ENCODE peak calls at places on chromosomes 1 and 21, in five cellular contexts. O, U, G, D and I are unnamed samples.

GRCh38 chr1:3889952-3890351 is 10.1 kb downstream of the C1orf174 start:
- DNase-seq in O (no peak), U (no peak), G (no peak), D (no peak), I (no peak)

GRCh38 chr1:223845810-223846667 is at the start of gene TP53BP2:
- DNase-seq in O (peak), U (peak), G (peak), D (peak), I (peak)

GRCh38 chr21:45581322-45581712 is 39.1 kb upstream of the SLC19A1 start:
- DNase-seq in O (no peak), U (no peak), G (no peak), D (no peak), I (no peak)

GRCh38 chr1:21241761-21242581 is 48.3 kb downstream of the ECE1 start:
- DNase-seq in O (no peak), U (no peak), G (no peak), D (no peak), I (no peak)

GRCh38 chr1:44929556-44929955 is 56.8 kb downstream of the EIF2B3 start:
- DNase-seq in O (no peak), U (no peak), G (no peak), D (peak), I (no peak)

GRCh38 chr1:198534540-198535413 is 5.7 kb downstream of the ATP6V1G3 start:
- DNase-seq in O (no peak), U (no peak), G (no peak), D (no peak), I (no peak)

GRCh38 chr21:28516996-28517592 is 475.6 kb downstream of the LTN1 start:
- DNase-seq in O (no peak), U (peak), G (peak), D (peak), I (no peak)

GRCh38 chr1:113780363-113781146 is 21.3 kb upstream of the PHTF1 start:
- DNase-seq in O (no peak), U (no peak), G (no peak), D (no peak), I (no peak)

GRCh38 chr1:23062271-23062670 is 43.0 kb downstream of the KDM1A start:
- DNase-seq in O (no peak), U (no peak), G (no peak), D (no peak), I (no peak)

GRCh38 chr1:59506952-59507351 is 210.1 kb downstream of the FGGY start:
- DNase-seq in O (no peak), U (no peak), G (no peak), D (peak), I (peak)

GRCh38 chr1:157369808-157370521 is 182.3 kb downstream of the FCRL5 start:
- DNase-seq in O (peak), U (no peak), G (peak), D (peak), I (no peak)

GRCh38 chr1:15411593-15412487 is 2.2 kb downstream of the EFHD2 start:
- DNase-seq in O (no peak), U (peak), G (no peak), D (no peak), I (no peak)

GRCh38 chr21:31874817-31875216 is 2.0 kb downstream of the HUNK start:
- DNase-seq in O (no peak), U (no peak), G (no peak), D (no peak), I (no peak)

GRCh38 chr1:172344444-172344843 is 76.0 kb upstream of the C1orf105 start:
- DNase-seq in O (no peak), U (no peak), G (no peak), D (no peak), I (no peak)

GRCh38 chr1:209674957-209675566 is at the start of gene G0S2:
- DNase-seq in O (peak), U (peak), G (no peak), D (peak), I (no peak)

GRCh38 chr1:223129229-223129851 is 13.7 kb downstream of the TLR5 start:
- DNase-seq in O (no peak), U (peak), G (peak), D (peak), I (no peak)

GRCh38 chr1:116874622-116875277 is 35.0 kb upstream of the PTGFRN start:
- DNase-seq in O (no peak), U (no peak), G (no peak), D (peak), I (no peak)

DNA sequence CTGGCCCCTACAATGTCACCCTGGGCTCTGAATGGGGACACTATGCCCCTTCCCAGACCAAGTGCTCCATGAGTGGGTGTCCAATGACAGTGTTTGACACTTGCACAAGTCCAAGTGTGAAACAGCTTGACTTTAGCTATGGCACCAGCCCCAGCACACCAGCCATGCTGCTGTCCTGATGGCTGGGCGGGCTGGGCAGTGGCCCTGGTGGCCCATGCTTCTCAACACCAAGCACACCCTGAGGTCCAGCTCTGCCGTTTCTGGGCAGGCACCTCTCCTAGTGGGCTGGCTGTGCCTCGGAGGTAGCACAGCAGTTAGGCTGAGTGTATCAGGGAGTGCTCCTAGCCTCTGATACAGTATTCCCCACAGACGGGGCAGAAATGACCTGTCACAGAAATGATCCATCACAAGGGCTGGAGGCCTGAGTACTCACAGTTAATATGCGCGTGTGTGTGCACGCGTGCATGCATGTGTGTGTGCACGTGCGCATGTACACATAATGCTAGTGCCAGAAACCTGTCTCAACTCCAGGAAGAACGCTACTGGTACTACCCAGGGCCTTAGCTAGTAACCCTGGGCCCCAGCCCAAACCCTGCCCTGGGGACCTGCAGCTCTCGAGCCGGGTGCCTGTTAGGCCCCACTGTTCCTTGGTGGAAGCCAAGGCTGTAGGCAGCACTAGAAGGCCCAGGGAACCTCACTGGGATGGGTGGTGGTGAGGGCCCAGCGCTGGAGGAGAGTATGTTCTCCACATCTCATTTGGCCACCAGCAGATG is 134.0 kb downstream of the DMRTB1 start:
- DNase-seq in O (no peak), U (no peak), G (no peak), D (no peak), I (no peak)
- TF ChIP-seq CTCF in O (no peak), U (no peak), G (no peak), D (no peak), I (no peak)

DNA sequence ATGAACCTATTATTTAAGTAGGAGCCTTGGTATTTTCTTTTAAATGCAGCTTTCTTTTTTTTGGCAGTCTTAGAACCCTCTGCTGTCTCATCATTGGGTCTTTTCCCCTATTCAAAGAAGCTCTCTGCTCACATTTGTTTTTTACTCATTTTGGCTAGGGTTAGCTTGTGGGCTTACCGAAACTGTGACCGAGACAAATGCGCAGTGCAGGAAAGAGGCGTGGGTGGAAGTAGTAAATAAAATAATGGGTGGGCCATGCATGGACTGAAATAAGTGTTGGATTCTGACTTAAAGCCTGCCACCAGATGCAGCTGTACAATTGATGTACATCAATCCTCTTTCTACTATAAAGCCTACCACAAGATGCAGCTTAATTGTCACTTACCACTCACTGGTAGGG is 14.7 kb downstream of the XPR1 start:
- DNase-seq in O (no peak), U (no peak), G (no peak), D (no peak), I (no peak)
- TF ChIP-seq CTCF in O (no peak), U (no peak), G (no peak), D (no peak), I (no peak)

DNA sequence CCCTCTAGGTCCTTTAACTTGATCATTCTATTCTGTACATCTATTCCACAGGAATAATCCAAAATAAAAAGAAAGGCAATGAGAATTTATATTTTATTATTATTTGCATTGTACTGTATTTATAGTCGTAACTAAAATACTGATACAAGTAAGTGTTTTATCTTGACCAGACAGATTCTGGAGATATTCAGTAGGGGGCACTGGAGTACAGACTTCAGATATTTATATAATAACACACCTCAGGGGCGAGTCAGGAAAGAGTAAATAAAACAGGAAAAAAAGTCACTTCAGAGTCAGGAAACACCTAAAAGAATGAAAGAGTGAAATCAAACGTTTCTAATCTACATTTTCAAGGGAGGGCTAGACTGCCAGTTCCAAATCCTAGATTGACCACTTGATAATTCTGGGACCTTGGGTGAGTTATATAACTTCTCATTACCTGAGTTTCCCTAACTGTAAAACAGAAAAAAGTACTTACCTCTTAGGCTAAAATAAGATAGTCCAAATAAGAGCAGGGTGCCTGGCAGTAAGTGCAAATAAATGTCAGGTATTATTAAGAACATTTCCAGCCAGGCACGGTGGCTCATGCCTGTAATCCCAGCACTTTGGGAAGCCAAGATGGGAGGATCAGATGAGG is 31.1 kb upstream of the MTF1 start:
- DNase-seq in O (no peak), U (no peak), G (peak), D (peak), I (peak)
- TF ChIP-seq CTCF in O (peak), U (peak), G (peak), D (peak), I (peak)

GRCh38 chr1:48678684-48679083 is 98.0 kb downstream of the BEND5 start:
- DNase-seq in O (no peak), U (no peak), G (no peak), D (no peak), I (no peak)

GRCh38 chr1:48681476-48682305 is 95.0 kb downstream of the BEND5 start:
- DNase-seq in O (no peak), U (no peak), G (no peak), D (peak), I (no peak)

GRCh38 chr1:48679107-48679506 is 97.6 kb downstream of the BEND5 start:
- DNase-seq in O (no peak), U (no peak), G (no peak), D (no peak), I (no peak)

GRCh38 chr1:48679868-48680267 is 96.8 kb downstream of the BEND5 start:
- DNase-seq in O (no peak), U (no peak), G (no peak), D (no peak), I (no peak)

DNA sequence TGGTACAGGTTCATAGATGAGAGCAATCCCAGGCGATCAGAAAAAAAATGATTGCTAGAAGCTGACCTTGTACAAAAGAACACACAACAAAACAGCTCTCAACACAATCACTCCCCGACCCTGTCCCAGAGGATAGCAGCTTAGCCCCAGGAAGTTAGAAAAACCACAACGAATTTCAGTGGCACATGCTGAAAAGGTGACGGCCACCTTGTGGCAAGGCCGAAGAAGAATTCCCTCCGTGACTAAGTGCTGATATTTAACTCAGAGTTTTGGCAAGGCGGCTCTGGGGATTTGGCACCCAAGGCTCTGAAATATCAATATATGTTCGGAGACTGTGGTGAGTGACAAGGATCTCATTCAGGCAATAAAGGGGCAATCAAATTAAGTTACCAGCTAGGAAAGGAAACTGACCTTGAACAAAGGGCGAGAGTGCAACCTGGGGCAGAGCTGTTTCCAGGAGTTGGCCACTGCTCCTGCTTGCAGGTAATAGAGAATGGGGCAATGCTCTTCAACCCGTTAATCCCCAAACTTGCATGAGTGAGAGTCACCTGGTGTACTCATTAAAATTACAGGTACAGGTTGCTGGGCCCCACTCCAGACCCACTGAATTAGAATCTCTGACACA is 96.2 kb downstream of the BEND5 start:
- DNase-seq in O (no peak), U (no peak), G (no peak), D (peak), I (no peak)
- TF ChIP-seq CTCF in O (no peak), U (no peak), G (peak), D (no peak), I (no peak)

GRCh38 chr1:205122489-205122882 is 708 bp upstream of the RBBP5 start:
- DNase-seq in O (no peak), U (no peak), G (no peak), D (no peak), I (no peak)
- TF ChIP-seq CTCF in O (no peak), U (peak), G (no peak), D (no peak), I (no peak)

GRCh38 chr21:14403681-14404318 is 20.9 kb upstream of the HSPA13 start:
- DNase-seq in O (no peak), U (no peak), G (peak), D (peak), I (peak)
- TF ChIP-seq CTCF in O (peak), U (peak), G (peak), D (peak), I (peak)

DNA sequence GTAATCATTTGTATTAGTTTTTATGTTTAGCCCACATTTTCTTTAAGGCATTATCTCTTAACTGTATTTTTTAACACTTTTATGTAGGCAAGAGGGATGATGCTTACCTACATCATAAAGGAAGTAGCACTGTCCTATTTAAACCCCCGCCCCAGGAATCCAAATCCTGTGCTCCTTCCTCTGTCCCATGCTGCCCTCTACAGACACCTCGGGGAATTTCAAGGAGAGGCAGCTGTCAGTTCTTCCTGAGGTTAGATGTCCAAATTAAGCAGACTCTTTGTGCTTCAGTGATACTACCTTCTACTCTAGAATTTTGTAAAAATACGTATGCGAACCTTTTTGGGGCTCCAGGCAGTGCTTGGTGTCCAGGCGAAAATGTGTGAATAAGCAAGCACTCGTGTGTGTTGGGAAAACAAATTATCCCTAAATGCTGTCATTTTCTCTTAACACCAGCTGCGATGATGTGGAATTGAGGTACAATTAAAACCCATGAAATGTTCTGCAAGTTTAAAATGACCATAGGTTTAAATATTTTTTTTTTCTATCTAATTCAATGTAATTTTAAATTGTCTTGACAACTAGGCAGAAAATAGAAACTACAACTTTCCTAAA is 19.2 kb downstream of the CRCT1 start:
- DNase-seq in O (no peak), U (no peak), G (no peak), D (peak), I (no peak)
- TF ChIP-seq CTCF in O (peak), U (peak), G (peak), D (peak), I (peak)

DNA sequence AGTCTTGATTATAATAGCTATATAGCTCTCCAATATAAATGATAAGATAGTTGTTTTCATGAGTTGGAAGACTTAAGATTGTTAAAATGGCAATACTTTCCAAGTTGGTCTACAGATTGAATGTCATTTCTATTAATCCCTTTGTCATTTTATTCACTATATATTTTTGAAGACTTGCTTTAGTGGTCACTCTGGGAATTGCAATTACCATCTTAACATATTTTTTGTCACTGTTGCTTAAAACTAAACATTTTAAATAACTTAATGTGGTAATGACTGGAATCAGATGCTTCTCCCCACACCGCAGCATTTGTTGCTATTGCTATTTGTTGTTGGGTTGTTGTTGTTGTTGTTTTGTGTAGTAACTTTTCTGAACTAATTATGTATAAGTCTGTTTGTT is 1592.9 kb downstream of the MRPL39 start:
- DNase-seq in O (no peak), U (no peak), G (no peak), D (no peak), I (no peak)
- TF ChIP-seq CTCF in O (no peak), U (peak), G (peak), D (peak), I (no peak)